ENCODE peak calls at places on chromosomes 6 and 20, in seven cellular contexts. U is stomach, L is lung, O is fibroblast of the aortic adventitia, F is astrocyte of the spinal cord, D is HCT116, E is NB4. K is an unnamed sample.

GRCh38 chr20:47278907-47279348 is 77.6 kb downstream of the ZMYND8 start:
- DNase-seq in U (no peak), L (no peak), O (no peak), F (peak; percentile 45), D (peak; percentile 68), E (no peak), K (peak; percentile 34)

GRCh38 chr6:71190809-71191208 is 97.8 kb upstream of the OGFRL1 start:
- DNase-seq in U (no peak), L (no peak), O (peak; percentile 73), F (peak; percentile 54), D (no peak), E (peak; percentile 40), K (peak; percentile 76)

GRCh38 chr20:19913927-19914614 is 103.1 kb upstream of the NAA20 start:
- DNase-seq in U (no peak), L (no peak), O (peak; percentile 26), F (peak; percentile 47), D (no peak), E (peak; percentile 34), K (peak; percentile 91)

GRCh38 chr20:50948132-50948785 is 10.1 kb downstream of the DPM1 start:
- DNase-seq in U (no peak), L (no peak), O (no peak), F (no peak), D (no peak), E (no peak), K (no peak)

GRCh38 chr6:145603424-145603833 is 131.9 kb downstream of the EPM2A start:
- DNase-seq in U (no peak), L (no peak), O (no peak), F (no peak), D (no peak), E (no peak), K (no peak)

GRCh38 chr6:21258665-21259064 is 334.9 kb upstream of the SOX4 start:
- DNase-seq in U (no peak), L (no peak), O (no peak), F (no peak), D (no peak), E (no peak), K (no peak)

GRCh38 chr6:35240838-35241801 is 18.4 kb upstream of the ZNF76 start:
- DNase-seq in U (peak; percentile 82), L (peak; percentile 80), O (peak; percentile 53), F (peak; percentile 47), D (peak; percentile 38), E (peak; percentile 72), K (peak; percentile 65)

GRCh38 chr6:63553208-63553607 is 19.1 kb upstream of the LOC128125822 start:
- DNase-seq in U (no peak), L (no peak), O (no peak), F (no peak), D (no peak), E (no peak), K (no peak)

GRCh38 chr20:25399038-25399430 is 8.4 kb upstream of the ABHD12 start:
- DNase-seq in U (peak; percentile 45), L (peak; percentile 31), O (peak; percentile 90), F (peak; percentile 83), D (peak; percentile 68), E (peak; percentile 75), K (peak; percentile 85)

GRCh38 chr20:61252601-61253263 is 671 bp downstream of the CDH4 start:
- DNase-seq in U (no peak), L (no peak), O (no peak), F (peak; percentile 20), D (no peak), E (no peak), K (peak; percentile 8)

GRCh38 chr20:48841861-48842529 is 14.2 kb upstream of the PREX1 start:
- DNase-seq in U (no peak), L (no peak), O (peak; percentile 83), F (peak; percentile 80), D (no peak), E (no peak), K (peak; percentile 84)

GRCh38 chr20:62347445-62347844 is 19.7 kb downstream of the LAMA5 start:
- DNase-seq in U (no peak), L (no peak), O (no peak), F (no peak), D (no peak), E (no peak), K (no peak)

GRCh38 chr6:170128346-170128745 is 162.5 kb downstream of the DLL1 start:
- DNase-seq in U (peak; percentile 10), L (no peak), O (no peak), F (no peak), D (no peak), E (no peak), K (no peak)

GRCh38 chr6:108157234-108157971 is 8.4 kb upstream of the NR2E1 start:
- DNase-seq in U (no peak), L (no peak), O (no peak), F (no peak), D (no peak), E (no peak), K (no peak)

GRCh38 chr6:141548969-141549368 is 583.8 kb upstream of the GJE1 start:
- DNase-seq in U (no peak), L (no peak), O (no peak), F (peak; percentile 32), D (no peak), E (peak; percentile 17), K (peak; percentile 97)

GRCh38 chr6:43803783-43804549 is 34.0 kb downstream of the VEGFA start:
- DNase-seq in U (no peak), L (peak; percentile 64), O (peak; percentile 31), F (no peak), D (peak; percentile 22), E (peak; percentile 65), K (peak; percentile 26)

GRCh38 chr20:47217482-47218446 is 138.7 kb downstream of the ZMYND8 start:
- DNase-seq in U (no peak), L (no peak), O (no peak), F (no peak), D (no peak), E (no peak), K (no peak)

GRCh38 chr6:7909323-7910276 is 988 bp downstream of the TXNDC5 start:
- DNase-seq in U (peak; percentile 57), L (peak; percentile 57), O (peak; percentile 26), F (peak; percentile 30), D (no peak), E (peak; percentile 79), K (peak; percentile 55)

GRCh38 chr6:93792751-93793150 is 373.4 kb upstream of the EPHA7 start:
- DNase-seq in U (no peak), L (no peak), O (peak; percentile 54), F (peak; percentile 84), D (no peak), E (no peak), K (peak; percentile 22)

GRCh38 chr6:41306187-41306854 is 19.8 kb upstream of the TREM1 start:
- DNase-seq in U (peak; percentile 53), L (peak; percentile 60), O (peak; percentile 59), F (peak; percentile 36), D (peak; percentile 58), E (peak; percentile 58), K (peak; percentile 52)

GRCh38 chr6:100344321-100344720 is 120.4 kb downstream of the SIM1 start:
- DNase-seq in U (no peak), L (no peak), O (peak; percentile 9), F (no peak), D (no peak), E (no peak), K (peak; percentile 10)

GRCh38 chr20:38337561-38338140 is 8.6 kb upstream of the LBP start:
- DNase-seq in U (no peak), L (no peak), O (no peak), F (no peak), D (peak; percentile 74), E (peak; percentile 59), K (peak; percentile 35)

GRCh38 chr6:37134622-37135191 is 35.2 kb upstream of the PIM1 start:
- DNase-seq in U (peak; percentile 67), L (peak; percentile 57), O (peak; percentile 96), F (peak; percentile 93), D (peak; percentile 79), E (no peak), K (peak; percentile 98)

GRCh38 chr20:57879437-57880115 is 169.8 kb upstream of the PMEPA1 start:
- DNase-seq in U (no peak), L (no peak), O (no peak), F (no peak), D (no peak), E (no peak), K (no peak)

GRCh38 chr6:169895926-169896761 is 144.7 kb downstream of the ERMARD start:
- DNase-seq in U (no peak), L (no peak), O (no peak), F (no peak), D (no peak), E (no peak), K (no peak)

GRCh38 chr6:170388113-170388512 is 81.6 kb downstream of the FAM120B start:
- DNase-seq in U (no peak), L (no peak), O (no peak), F (peak; percentile 27), D (no peak), E (no peak), K (peak; percentile 45)

GRCh38 chr6:44956426-44956825 is 371.7 kb upstream of the RUNX2 start:
- DNase-seq in U (no peak), L (no peak), O (peak; percentile 9), F (peak; percentile 52), D (no peak), E (no peak), K (no peak)

GRCh38 chr6:67812125-67812524 is 823.0 kb upstream of the ADGRB3 start:
- DNase-seq in U (no peak), L (no peak), O (no peak), F (no peak), D (no peak), E (no peak), K (no peak)
- H3K4me3 ChIP-seq in U (no peak overlapping the region), L (no peak overlapping the region), O (no peak overlapping the region), F (no peak overlapping the region), D (no peak overlapping the region), E (no peak overlapping the region), K (no peak overlapping the region)

DNA sequence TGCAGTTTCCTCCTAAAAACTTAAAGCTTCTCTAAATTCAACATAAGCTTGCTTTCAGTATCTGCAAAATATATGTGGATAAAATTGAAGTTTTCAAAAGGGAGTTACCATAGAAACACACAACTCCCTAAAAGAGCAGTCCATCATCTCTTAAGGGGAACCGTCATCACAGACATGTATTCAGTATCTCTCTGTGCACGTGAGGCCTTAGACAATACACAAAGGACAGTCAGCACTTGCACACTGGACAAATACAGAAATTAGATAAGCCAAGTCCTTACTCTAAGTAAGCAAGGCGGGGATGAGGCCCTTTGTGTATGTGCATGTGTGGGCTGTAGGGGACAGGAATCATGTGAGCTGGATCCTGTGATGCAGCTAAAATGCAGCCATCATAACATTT is 136.6 kb downstream of the BACH2 start:
- DNase-seq in U (no peak), L (no peak), O (no peak), F (no peak), D (no peak), E (no peak), K (no peak)
- H3K4me3 ChIP-seq in U (no peak overlapping the region), L (no peak overlapping the region), O (no peak overlapping the region), F (no peak overlapping the region), D (no peak overlapping the region), E (no peak overlapping the region), K (no peak overlapping the region)

DNA sequence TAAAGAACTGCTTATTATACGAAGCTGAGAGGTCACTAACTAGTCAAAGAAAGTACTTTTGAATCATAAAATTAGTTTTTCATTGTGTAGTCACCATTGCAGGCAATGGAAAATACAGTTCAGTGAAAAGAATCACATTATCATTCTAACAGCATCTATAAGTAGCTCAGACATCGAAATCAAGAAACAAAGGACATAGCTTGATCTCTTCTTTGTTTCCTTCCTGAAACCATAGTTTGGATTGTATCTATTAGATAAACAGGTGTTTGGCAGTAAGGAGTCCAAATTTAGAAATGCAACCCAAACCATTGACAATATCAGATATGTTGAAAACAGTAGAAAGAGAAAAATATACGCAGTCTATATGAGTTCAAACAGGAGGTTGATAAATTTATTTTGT is 697.3 kb downstream of the TFAP2A start:
- DNase-seq in U (no peak), L (no peak), O (no peak), F (no peak), D (no peak), E (no peak), K (no peak)
- H3K4me3 ChIP-seq in U (no peak overlapping the region), L (no peak overlapping the region), O (no peak overlapping the region), F (no peak overlapping the region), D (no peak overlapping the region), E (no peak overlapping the region), K (no peak overlapping the region)

GRCh38 chr6:17280138-17280537 is 1.0 kb upstream of the RBM24 start:
- DNase-seq in U (no peak), L (no peak), O (no peak), F (no peak), D (no peak), E (no peak), K (no peak)
- H3K4me3 ChIP-seq in U (peak overlapping the region; percentile 80), L (no peak overlapping the region), O (no peak overlapping the region), F (peak overlapping the region; percentile 83), D (no peak overlapping the region), E (no peak overlapping the region), K (peak overlapping the region; percentile 46)

K was measured in cardiac fibroblast.